ENCODE peak calls at places on chromosomes 6 and 20, in nine cellular contexts. K, E, M, F, W, Q, V, L and I are unnamed samples.

GRCh38 chr20:3753098-3753497 is 14.5 kb downstream of the ADISSP start:
- DNase-seq in W (peak; percentile 55), E (peak; percentile 60), K (no peak), F (peak; percentile 32), L (peak; percentile 75), V (peak; percentile 72), M (peak; percentile 82), Q (peak; percentile 64), I (peak; percentile 16)

GRCh38 chr6:9173229-9173628 is 737.9 kb upstream of the SLC35B3 start:
- DNase-seq in V (no peak), F (no peak), E (no peak), M (no peak), W (no peak), K (no peak), L (no peak), Q (no peak), I (no peak)

GRCh38 chr20:61118429-61119224 is 133.4 kb upstream of the CDH4 start:
- DNase-seq in Q (no peak), W (no peak), F (peak; percentile 75), K (no peak), V (no peak), E (no peak), M (peak; percentile 87), L (no peak), I (peak; percentile 26)

GRCh38 chr6:158611600-158612041 is 32.9 kb downstream of the DYNLT1 start:
- DNase-seq in V (peak; percentile 19), Q (no peak), E (no peak), F (no peak), W (no peak), K (no peak), M (no peak), L (no peak), I (no peak)

GRCh38 chr6:53831956-53832660 is 37.3 kb downstream of the LRRC1 start:
- DNase-seq in E (no peak), K (no peak), V (no peak), F (peak; percentile 29), L (peak; percentile 31), M (no peak), Q (no peak), W (no peak), I (no peak)

GRCh38 chr20:24007073-24007595 is 18.6 kb upstream of the GGTLC1 start:
- DNase-seq in W (no peak), E (no peak), V (no peak), K (no peak), L (no peak), Q (no peak), M (no peak), F (no peak), I (no peak)

GRCh38 chr6:21037453-21037852 is 503.2 kb downstream of the CDKAL1 start:
- DNase-seq in Q (no peak), K (no peak), F (no peak), E (no peak), M (no peak), L (no peak), W (no peak), V (no peak), I (no peak)

GRCh38 chr6:65461121-65461520 is 245.9 kb downstream of the EYS start:
- DNase-seq in W (no peak), Q (no peak), V (no peak), E (no peak), K (no peak), M (no peak), F (no peak), L (no peak), I (no peak)

GRCh38 chr20:50064640-50065615 is 48.0 kb downstream of the UBE2V1 start:
- DNase-seq in V (no peak), F (no peak), K (no peak), M (no peak), L (no peak), Q (no peak), E (no peak), W (no peak), I (no peak)

GRCh38 chr6:10578718-10579117 is 57.6 kb downstream of the GCNT2 start:
- DNase-seq in M (no peak), F (no peak), E (no peak), L (no peak), V (no peak), K (no peak), W (no peak), Q (no peak), I (no peak)

GRCh38 chr6:12077021-12077420 is 64.9 kb downstream of the HIVEP1 start:
- DNase-seq in L (no peak), M (no peak), F (no peak), E (no peak), V (no peak), K (no peak), Q (no peak), W (no peak), I (no peak)

GRCh38 chr20:33852971-33853813 is 42.0 kb downstream of the CHMP4B start:
- DNase-seq in F (peak; percentile 56), K (peak; percentile 28), Q (no peak), L (no peak), M (peak; percentile 18), E (no peak), V (no peak), W (no peak), I (no peak)

GRCh38 chr6:1885576-1886003 is 275.9 kb downstream of the FOXC1 start:
- DNase-seq in Q (no peak), M (no peak), F (peak; percentile 10), W (peak; percentile 22), V (no peak), E (no peak), K (no peak), L (no peak), I (no peak)

GRCh38 chr20:62642666-62643520 is 590 bp downstream of the SLCO4A1 start:
- DNase-seq in W (no peak), Q (no peak), M (peak; percentile 17), E (peak; percentile 59), K (no peak), F (peak; percentile 8), L (peak; percentile 33), V (peak; percentile 63), I (no peak)

GRCh38 chr20:20225325-20225724 is 142.6 kb upstream of the INSM1 start:
- DNase-seq in W (no peak), L (no peak), F (no peak), E (no peak), M (no peak), V (no peak), K (no peak), Q (no peak), I (no peak)

GRCh38 chr6:11027565-11028110 is 16.5 kb downstream of the ELOVL2 start:
- DNase-seq in L (no peak), E (no peak), K (no peak), Q (no peak), W (no peak), F (no peak), M (no peak), V (no peak), I (no peak)

DNA sequence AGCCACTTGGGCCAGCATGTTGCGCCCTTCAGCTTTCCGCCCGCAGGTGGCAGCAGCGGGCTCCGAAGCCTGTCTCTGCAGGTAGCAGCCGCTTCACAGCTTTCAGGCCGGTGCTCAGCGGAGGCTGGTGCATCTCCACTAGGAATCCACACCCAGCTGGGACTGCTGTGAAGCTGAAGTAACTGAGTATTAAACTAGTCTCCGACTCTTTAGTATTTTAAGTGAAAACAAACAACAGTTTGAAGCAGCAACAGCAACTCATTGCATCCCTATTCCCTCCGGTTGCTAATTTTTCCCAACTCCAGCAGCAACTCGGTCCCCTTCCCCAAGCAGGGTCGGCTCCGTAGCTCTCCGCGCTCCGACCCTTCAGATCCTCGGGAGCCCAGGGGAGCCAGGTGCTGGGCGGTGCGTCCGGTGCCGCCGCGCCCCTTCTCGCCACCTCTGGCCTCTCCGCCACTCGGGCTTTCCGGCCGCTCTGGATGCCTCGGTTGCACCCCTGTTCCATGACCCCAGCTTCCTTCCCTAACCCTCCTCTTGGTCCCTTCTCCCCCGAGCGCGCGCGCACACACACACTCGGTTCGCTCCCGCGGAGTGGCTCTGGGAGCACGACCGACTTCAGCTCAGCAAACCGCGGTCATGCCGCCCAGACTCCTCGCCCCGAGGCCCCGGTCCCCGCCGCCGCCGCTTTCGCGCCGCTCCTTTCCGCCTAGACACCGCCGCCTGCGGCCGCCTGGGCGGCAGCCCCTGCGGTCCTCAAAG is 789 bp upstream of the NKAIN2 start:
- DNase-seq in F (peak; percentile 55), M (peak; percentile 72), W (peak; percentile 75), L (peak; percentile 83), Q (peak; percentile 65), K (peak; percentile 91), E (peak; percentile 85), V (peak; percentile 78), I (peak; percentile 9)
- H3K4me3 ChIP-seq in F (peak overlapping the region; percentile 56), M (peak overlapping the region; percentile 35), W (peak overlapping the region; percentile 67), L (peak overlapping the region; percentile 77), Q (peak overlapping the region; percentile 41), K (peak overlapping the region; percentile 82), E (peak overlapping the region; percentile 70), V (peak overlapping the region; percentile 33), I (peak overlapping the region; percentile 42)

GRCh38 chr6:141326426-141326825 is 806.3 kb upstream of the GJE1 start:
- DNase-seq in W (peak; percentile 93), E (no peak), Q (no peak), M (peak; percentile 100), V (no peak), K (no peak), F (peak; percentile 100), L (peak; percentile 96), I (peak; percentile 95)
- H3K4me3 ChIP-seq in W (no peak overlapping the region), E (no peak overlapping the region), Q (peak overlapping the region; percentile 14), M (peak overlapping the region; percentile 18), V (no peak overlapping the region), K (peak overlapping the region; percentile 28), F (peak overlapping the region; percentile 27), L (peak overlapping the region; percentile 77), I (peak overlapping the region; percentile 44)

DNA sequence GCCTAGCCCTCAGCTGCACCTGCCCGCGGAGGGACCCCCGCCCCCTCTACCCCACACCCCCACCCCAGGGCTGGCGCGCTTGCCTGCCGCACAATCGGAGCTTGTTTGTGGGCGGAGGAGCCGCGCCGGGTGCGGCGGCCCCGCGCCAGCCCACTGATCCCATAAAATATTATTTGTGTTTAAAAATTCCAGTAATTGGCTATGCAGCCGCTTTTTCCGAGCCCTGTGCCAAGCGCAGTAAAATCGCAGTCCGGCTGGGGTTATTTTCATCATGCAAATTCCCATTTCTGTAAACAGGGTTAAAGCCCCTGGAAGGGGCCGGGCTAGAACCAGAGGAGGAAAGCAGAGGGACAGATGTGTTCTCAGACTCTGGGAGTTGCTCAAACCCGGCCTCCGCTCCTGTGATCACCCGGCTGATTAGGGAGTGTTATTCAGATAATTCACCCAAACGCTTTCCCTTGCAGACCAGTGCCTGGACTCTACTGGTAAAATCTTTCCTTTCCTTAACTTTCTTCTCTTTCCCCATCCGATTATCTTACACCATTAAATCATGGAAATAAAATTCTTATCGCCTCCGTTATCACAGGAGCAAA is 93.1 kb downstream of the NCR2 start:
- DNase-seq in L (no peak), E (no peak), F (no peak), W (no peak), K (no peak), V (peak; percentile 68), Q (peak; percentile 29), M (no peak), I (no peak)
- H3K4me3 ChIP-seq in L (no peak overlapping the region), E (peak overlapping the region; percentile 26), F (no peak overlapping the region), W (no peak overlapping the region), K (peak overlapping the region; percentile 70), V (peak overlapping the region; percentile 45), Q (peak overlapping the region; percentile 48), M (no peak overlapping the region), I (peak overlapping the region; percentile 27)

DNA sequence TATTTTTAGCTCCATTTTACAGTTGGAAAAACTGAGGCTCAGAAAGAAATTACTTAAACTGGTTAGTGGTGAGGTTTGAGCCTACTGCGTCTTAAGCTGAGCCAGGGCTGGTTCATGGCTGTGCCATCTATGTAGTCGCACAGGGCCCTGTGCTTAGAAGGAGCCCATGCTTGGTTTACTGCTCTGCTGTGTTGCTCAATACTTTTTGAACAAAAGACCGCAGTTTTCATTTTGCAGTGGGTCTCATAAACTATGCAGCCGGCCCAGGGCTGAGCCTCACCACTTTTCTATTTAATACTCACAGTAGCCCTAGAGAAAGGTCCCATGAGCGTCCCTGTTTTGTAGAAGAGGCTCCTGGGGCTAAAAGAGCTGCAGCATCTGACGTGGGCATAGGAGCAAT is 577 bp downstream of the SIRPB2 start:
- DNase-seq in F (no peak), M (no peak), W (no peak), V (no peak), Q (no peak), L (no peak), E (no peak), K (no peak), I (no peak)
- H3K4me3 ChIP-seq in F (no peak overlapping the region), M (no peak overlapping the region), W (no peak overlapping the region), V (peak overlapping the region; percentile 9), Q (no peak overlapping the region), L (no peak overlapping the region), E (no peak overlapping the region), K (peak overlapping the region; percentile 39), I (no peak overlapping the region)